ENCODE peak calls at places on chromosomes 11 and 22, in five cellular contexts. I is NCI-H1417; Z is cardiac muscle cell; R is stimulated activated CD4-positive, alpha-beta T cell treated with anti-CD3 and anti-CD28 coated beads, Interleukin-4, amount 100 ng/mL, for 48 hours; D is pancreas. N is an unnamed sample.

GRCh38 chr11:32198053-32198452 is 107.2 kb downstream of the RCN1 start:
- DNase-seq in I (no peak), Z (peak; percentile 12), R (no peak), D (no peak), N (no peak)

GRCh38 chr11:75174348-75174747 is 23.4 kb downstream of the SLCO2B1 start:
- DNase-seq in I (no peak), D (no peak), Z (no peak), R (no peak), N (no peak)

GRCh38 chr11:49533204-49533603 is 324.8 kb upstream of the FOLH1 start:
- DNase-seq in D (no peak), I (no peak), Z (no peak), R (no peak), N (no peak)

GRCh38 chr11:71580057-71581003 is 2.3 kb downstream of the KRTAP5-11 start:
- DNase-seq in R (no peak), D (peak; percentile 75), I (peak; percentile 57), Z (peak; percentile 88), N (peak; percentile 64)

GRCh38 chr11:47366020-47366490 is 12.3 kb downstream of the SPI1 start:
- DNase-seq in Z (no peak), R (no peak), I (no peak), D (no peak), N (no peak)

GRCh38 chr11:86678823-86679222 is 6.4 kb upstream of the ME3 start:
- DNase-seq in I (no peak), R (no peak), Z (no peak), D (no peak), N (no peak)

GRCh38 chr11:108069947-108070346 is 51.4 kb upstream of the ACAT1 start:
- DNase-seq in D (no peak), I (no peak), Z (peak; percentile 43), R (no peak), N (no peak)

GRCh38 chr11:11155962-11156815 is 196.9 kb downstream of the CSNK2A3 start:
- DNase-seq in R (peak; percentile 48), Z (peak; percentile 3), I (no peak), D (no peak), N (peak; percentile 10)

GRCh38 chr22:26548984-26549383 is 36.7 kb upstream of the TFIP11 start:
- DNase-seq in D (no peak), R (no peak), Z (no peak), I (no peak), N (peak; percentile 61)

GRCh38 chr11:60936467-60937143 is 12.3 kb downstream of the TMEM132A start:
- DNase-seq in D (no peak), Z (no peak), R (no peak), I (no peak), N (no peak)

GRCh38 chr11:2096001-2096918 is 42.9 kb downstream of the IGF2 start:
- DNase-seq in I (no peak), Z (peak; percentile 38), R (no peak), D (no peak), N (no peak)

GRCh38 chr22:44702479-44703219 is 645 bp downstream of the PRR5 start:
- DNase-seq in D (no peak), I (peak; percentile 59), R (no peak), Z (peak; percentile 45), N (peak; percentile 45)

GRCh38 chr22:29704528-29705285 is 15.1 kb upstream of the CABP7 start:
- DNase-seq in I (peak; percentile 56), D (no peak), R (no peak), Z (peak; percentile 35), N (no peak)

GRCh38 chr11:126703661-126704060 is 296.9 kb downstream of the KIRREL3 start:
- DNase-seq in I (no peak), D (no peak), R (no peak), Z (no peak), N (no peak)

GRCh38 chr11:30567644-30568043 is 18.5 kb downstream of the MPPED2 start:
- DNase-seq in Z (no peak), R (no peak), I (no peak), D (no peak), N (no peak)

GRCh38 chr11:29389793-29390192 is 627.0 kb downstream of the KCNA4 start:
- DNase-seq in D (no peak), Z (no peak), I (no peak), R (no peak), N (no peak)

GRCh38 chr22:30228509-30229359 is 17.8 kb downstream of the LIF start:
- DNase-seq in Z (no peak), D (no peak), I (peak; percentile 22), R (no peak), N (no peak)

GRCh38 chr11:12717851-12718291 is 43.6 kb downstream of the TEAD1 start:
- DNase-seq in Z (no peak), I (no peak), R (peak; percentile 15), D (no peak), N (no peak)

GRCh38 chr11:1487851-1488574 is 1.4 kb upstream of the MOB2 start:
- DNase-seq in D (no peak), Z (no peak), I (no peak), R (no peak), N (no peak)

GRCh38 chr11:76235233-76236091 is 29.2 kb upstream of the WNT11 start:
- DNase-seq in Z (peak; percentile 95), D (peak; percentile 84), R (peak; percentile 80), I (peak; percentile 91), N (peak; percentile 96)

GRCh38 chr11:99934008-99934407 is 753.1 kb upstream of the ARHGAP42 start:
- DNase-seq in I (no peak), Z (peak; percentile 1), D (no peak), R (no peak), N (no peak)

GRCh38 chr11:12761029-12761428 is 86.8 kb downstream of the TEAD1 start:
- DNase-seq in R (no peak), I (no peak), Z (peak; percentile 51), D (no peak), N (no peak)

GRCh38 chr11:129881570-129882170 is 13.7 kb downstream of the NFRKB start:
- DNase-seq in D (no peak), I (peak; percentile 6), Z (peak; percentile 40), R (no peak), N (peak; percentile 27)

GRCh38 chr11:126919147-126919823 is 81.3 kb downstream of the KIRREL3 start:
- DNase-seq in I (no peak), D (no peak), Z (no peak), R (no peak), N (no peak)

GRCh38 chr11:94770563-94771120 is 2.5 kb downstream of the AMOTL1 start:
- DNase-seq in I (no peak), Z (no peak), R (no peak), D (no peak), N (peak; percentile 53)

GRCh38 chr11:46336781-46337180 is 10.5 kb upstream of the DGKZ start:
- DNase-seq in I (no peak), D (no peak), Z (peak; percentile 96), R (no peak), N (no peak)

GRCh38 chr11:1302041-1302460 is 7.4 kb downstream of the TOLLIP start:
- DNase-seq in Z (no peak), I (no peak), R (no peak), D (no peak), N (no peak)

GRCh38 chr11:75429641-75429901 is 3.4 kb downstream of the KLHL35 start:
- DNase-seq in I (no peak), R (no peak), Z (no peak), D (no peak), N (no peak)

GRCh38 chr22:24417901-24418641 is 9.3 kb upstream of the ADORA2A start:
- DNase-seq in R (no peak), Z (peak; percentile 29), D (no peak), I (no peak), N (no peak)

GRCh38 chr11:129280027-129280811 is 88.1 kb upstream of the ARHGAP32 start:
- DNase-seq in R (no peak), I (no peak), Z (peak; percentile 40), D (no peak), N (peak; percentile 83)

GRCh38 chr22:46849951-46850350 is 87.5 kb downstream of the TBC1D22A start:
- DNase-seq in I (no peak), R (no peak), Z (no peak), D (no peak), N (no peak)

GRCh38 chr11:75468534-75469340 is 35.7 kb upstream of the KLHL35 start:
- DNase-seq in R (no peak), D (no peak), Z (peak; percentile 93), I (peak; percentile 33), N (no peak)

GRCh38 chr11:106087815-106088435 is 10.5 kb downstream of the AASDHPPT start:
- DNase-seq in R (no peak), I (peak; percentile 34), D (peak; percentile 19), Z (peak; percentile 74), N (peak; percentile 41)

GRCh38 chr22:46638601-46639431 is 18.6 kb downstream of the GRAMD4 start:
- DNase-seq in Z (peak; percentile 44), R (no peak), D (no peak), I (peak; percentile 19), N (no peak)

GRCh38 chr11:64619811-64620285 is 28.8 kb downstream of the SLC22A12 start:
- DNase-seq in Z (peak; percentile 86), D (peak; percentile 78), I (peak; percentile 24), R (no peak), N (no peak)

GRCh38 chr11:79312591-79313267 is 128.1 kb downstream of the TENM4 start:
- DNase-seq in I (peak; percentile 12), D (no peak), Z (peak; percentile 7), R (no peak), N (no peak)